ENCODE peak calls at places on chromosomes 13 and 19, in five cellular contexts. E is Peyer's patch; A is stimulated activated CD8-positive, alpha-beta memory T cell treated with anti-CD3 and anti-CD28 coated beads, Interleukin-12 subunit alpha, Interleukin-12 subunit beta, amount 100 ng/mL, for 1 hour; V is nucleus accumbens; M is posterior cingulate gyrus. R is an unnamed sample.

GRCh38 chr19:55867101-55867500 is 30.8 kb downstream of the NLRP4 start:
- DNase-seq in E (no peak), M (no peak), V (no peak), A (no peak), R (no peak)

GRCh38 chr19:48715276-48715675 is 4.2 kb downstream of the MAMSTR start:
- DNase-seq in V (no peak), A (no peak), E (peak; percentile 56), M (no peak), R (no peak)

GRCh38 chr13:58884810-58885209 is 1253.3 kb downstream of the PCDH17 start:
- DNase-seq in V (no peak), M (no peak), E (no peak), A (no peak), R (no peak)

GRCh38 chr19:3627351-3627723 is 747 bp upstream of the CACTIN start:
- DNase-seq in M (no peak), V (no peak), E (no peak), A (no peak), R (no peak)

GRCh38 chr19:3625996-3626472 is 556 bp downstream of the CACTIN start:
- DNase-seq in M (no peak), V (no peak), E (no peak), A (no peak), R (no peak)

GRCh38 chr19:45598267-45599011 is 3.6 kb downstream of the GPR4 start:
- DNase-seq in M (no peak), A (no peak), V (no peak), E (no peak), R (peak; percentile 21)

GRCh38 chr13:50587839-50588373 is 255.6 kb downstream of the DLEU7 start:
- DNase-seq in M (no peak), A (no peak), E (no peak), V (no peak), R (no peak)

GRCh38 chr13:87538366-87539052 is 132.7 kb upstream of the SLITRK5 start:
- DNase-seq in E (no peak), M (no peak), V (no peak), A (no peak), R (no peak)

R was measured in CMK.